ENCODE peak calls at places on chromosomes 3 and 15, in five cellular contexts. One of them, this sample, is unnamed.

GRCh38 chr3:14137004-14137403 is 12.2 kb downstream of the TMEM43 start:
- DNase-seq in RWPE2: no peak
- DNase-seq in NCI-H2171: no peak
- DNase-seq in Kasumi-1: no peak
- DNase-seq in activated CD4-positive, alpha-beta T cell treated with anti-CD3 and anti-CD28 coated beads, Interleukin-2, amount 50 U/mL, for 24 hours: no peak
- DNase-seq in this sample: no peak

GRCh38 chr3:9439331-9439730 is 41.9 kb downstream of the SETD5 start:
- DNase-seq in NCI-H2171: no peak
- DNase-seq in activated CD4-positive, alpha-beta T cell treated with anti-CD3 and anti-CD28 coated beads, Interleukin-2, amount 50 U/mL, for 24 hours: no peak
- DNase-seq in Kasumi-1: no peak
- DNase-seq in RWPE2: no peak
- DNase-seq in this sample: no peak

GRCh38 chr15:31511707-31512310 is 185.2 kb downstream of the KLF13 start:
- DNase-seq in activated CD4-positive, alpha-beta T cell treated with anti-CD3 and anti-CD28 coated beads, Interleukin-2, amount 50 U/mL, for 24 hours: peak
- DNase-seq in RWPE2: no peak
- DNase-seq in NCI-H2171: no peak
- DNase-seq in Kasumi-1: no peak
- DNase-seq in this sample: no peak

GRCh38 chr3:141236351-141236750 is 4.7 kb downstream of the PXYLP1 start:
- DNase-seq in activated CD4-positive, alpha-beta T cell treated with anti-CD3 and anti-CD28 coated beads, Interleukin-2, amount 50 U/mL, for 24 hours: no peak
- DNase-seq in RWPE2: no peak
- DNase-seq in Kasumi-1: no peak
- DNase-seq in NCI-H2171: no peak
- DNase-seq in this sample: no peak

GRCh38 chr15:82297546-82297945 is 34.9 kb downstream of the SAXO2 start:
- DNase-seq in NCI-H2171: no peak
- DNase-seq in activated CD4-positive, alpha-beta T cell treated with anti-CD3 and anti-CD28 coated beads, Interleukin-2, amount 50 U/mL, for 24 hours: no peak
- DNase-seq in RWPE2: no peak
- DNase-seq in Kasumi-1: no peak
- DNase-seq in this sample: no peak

GRCh38 chr15:39407116-39407515 is 173.8 kb upstream of the THBS1 start:
- DNase-seq in RWPE2: no peak
- DNase-seq in activated CD4-positive, alpha-beta T cell treated with anti-CD3 and anti-CD28 coated beads, Interleukin-2, amount 50 U/mL, for 24 hours: no peak
- DNase-seq in Kasumi-1: no peak
- DNase-seq in NCI-H2171: no peak
- DNase-seq in this sample: peak

GRCh38 chr15:78372880-78373279 is 32.7 kb downstream of the CRABP1 start:
- DNase-seq in RWPE2: peak
- DNase-seq in NCI-H2171: no peak
- DNase-seq in Kasumi-1: no peak
- DNase-seq in activated CD4-positive, alpha-beta T cell treated with anti-CD3 and anti-CD28 coated beads, Interleukin-2, amount 50 U/mL, for 24 hours: no peak
- DNase-seq in this sample: no peak

GRCh38 chr3:155744626-155745324 is at the start of gene PLCH1:
- DNase-seq in NCI-H2171: peak
- DNase-seq in activated CD4-positive, alpha-beta T cell treated with anti-CD3 and anti-CD28 coated beads, Interleukin-2, amount 50 U/mL, for 24 hours: no peak
- DNase-seq in Kasumi-1: peak
- DNase-seq in RWPE2: no peak
- DNase-seq in this sample: no peak

GRCh38 chr15:86135030-86135429 is 55.4 kb downstream of the AGBL1 start:
- DNase-seq in Kasumi-1: no peak
- DNase-seq in RWPE2: no peak
- DNase-seq in NCI-H2171: no peak
- DNase-seq in activated CD4-positive, alpha-beta T cell treated with anti-CD3 and anti-CD28 coated beads, Interleukin-2, amount 50 U/mL, for 24 hours: no peak
- DNase-seq in this sample: no peak

GRCh38 chr15:33131880-33132279 is 62.6 kb downstream of the FMN1 start:
- DNase-seq in NCI-H2171: no peak
- DNase-seq in RWPE2: no peak
- DNase-seq in Kasumi-1: no peak
- DNase-seq in activated CD4-positive, alpha-beta T cell treated with anti-CD3 and anti-CD28 coated beads, Interleukin-2, amount 50 U/mL, for 24 hours: no peak
- DNase-seq in this sample: no peak

GRCh38 chr3:34016925-34017592 is 218.6 kb downstream of the PDCD6IP start:
- DNase-seq in RWPE2: no peak
- DNase-seq in Kasumi-1: peak
- DNase-seq in NCI-H2171: no peak
- DNase-seq in activated CD4-positive, alpha-beta T cell treated with anti-CD3 and anti-CD28 coated beads, Interleukin-2, amount 50 U/mL, for 24 hours: no peak
- DNase-seq in this sample: no peak

GRCh38 chr3:46830801-46831200 is 32.4 kb downstream of the MYL3 start:
- DNase-seq in RWPE2: no peak
- DNase-seq in NCI-H2171: no peak
- DNase-seq in activated CD4-positive, alpha-beta T cell treated with anti-CD3 and anti-CD28 coated beads, Interleukin-2, amount 50 U/mL, for 24 hours: no peak
- DNase-seq in Kasumi-1: no peak
- DNase-seq in this sample: no peak

This sample was measured in GM04504.